ENCODE peak calls at places on chromosomes 2 and 18, in four cellular contexts. K, G, P and B are unnamed samples.

GRCh38 chr2:207239222-207239674 is 73.5 kb upstream of the KLF7 start:
- DNase-seq in P (peak; percentile 100), G (peak; percentile 53), K (peak; percentile 100), B (peak; percentile 100)

GRCh38 chr18:43031169-43031568 is 84.3 kb downstream of the RIT2 start:
- DNase-seq in K (no peak), P (no peak), G (no peak), B (no peak)

GRCh38 chr2:222982010-222982908 is 69.7 kb upstream of the KCNE4 start:
- DNase-seq in P (peak; percentile 89), K (peak; percentile 94), G (peak; percentile 54), B (peak; percentile 39)

GRCh38 chr2:236843061-236843460 is 242.6 kb upstream of the COPS8 start:
- DNase-seq in K (no peak), P (no peak), G (no peak), B (no peak)

GRCh38 chr2:69616755-69617154 is 26.8 kb downstream of the AAK1 start:
- DNase-seq in G (peak; percentile 39), K (no peak), P (no peak), B (no peak)

GRCh38 chr2:63539416-63540162 is 48.7 kb downstream of the WDPCP start:
- DNase-seq in G (no peak), K (no peak), P (no peak), B (no peak)

GRCh38 chr18:24811963-24812681 is 351.7 kb downstream of the HRH4 start:
- DNase-seq in P (no peak), G (no peak), K (no peak), B (no peak)

GRCh38 chr2:30255026-30255425 is 23.7 kb downstream of the LBH start:
- DNase-seq in G (no peak), P (no peak), K (no peak), B (no peak)

GRCh38 chr18:74506405-74507119 is 10.4 kb downstream of the CNDP2 start:
- DNase-seq in G (no peak), P (peak; percentile 36), K (peak; percentile 39), B (peak; percentile 72)

GRCh38 chr2:14511541-14511940 is 121.0 kb upstream of the LRATD1 start:
- DNase-seq in K (no peak), G (no peak), P (no peak), B (no peak)

GRCh38 chr18:44594779-44595467 is 85.8 kb upstream of the SETBP1 start:
- DNase-seq in G (peak; percentile 78), K (peak; percentile 76), P (peak; percentile 59), B (peak; percentile 64)

GRCh38 chr2:240935101-240935876 is 29.2 kb downstream of the CROCC2 start:
- DNase-seq in P (no peak), G (no peak), K (no peak), B (no peak)

GRCh38 chr18:21054252-21054821 is 57.3 kb downstream of the ROCK1 start:
- DNase-seq in K (no peak), G (no peak), P (no peak), B (no peak)

GRCh38 chr2:10278029-10278762 is 24.5 kb upstream of the HPCAL1 start:
- DNase-seq in K (peak; percentile 89), G (no peak), P (peak; percentile 42), B (no peak)

GRCh38 chr2:178692845-178693244 is 114.4 kb downstream of the TTN start:
- DNase-seq in P (no peak), K (no peak), G (no peak), B (no peak)

GRCh38 chr2:113203217-113203530 is 29.4 kb downstream of the PSD4 start:
- DNase-seq in P (peak; percentile 59), G (no peak), K (no peak), B (no peak)

GRCh38 chr2:17226941-17227340 is 291.3 kb downstream of the RAD51AP2 start:
- DNase-seq in K (no peak), G (no peak), P (no peak), B (no peak)

GRCh38 chr2:101152195-101153076 is 1.3 kb upstream of the TBC1D8 start:
- DNase-seq in K (peak; percentile 62), P (peak; percentile 8), G (peak; percentile 79), B (no peak)

GRCh38 chr18:54388203-54389142 is 30.8 kb downstream of the C18orf54 start:
- DNase-seq in G (peak; percentile 89), P (peak; percentile 85), K (peak; percentile 85), B (peak; percentile 74)

GRCh38 chr18:36493349-36494281 is 196.1 kb downstream of the FHOD3 start:
- DNase-seq in K (peak; percentile 68), P (peak; percentile 51), G (no peak), B (no peak)

GRCh38 chr2:168166902-168167510 is 80.4 kb downstream of the STK39 start:
- DNase-seq in P (peak; percentile 78), G (no peak), K (peak; percentile 27), B (no peak)

GRCh38 chr2:239551206-239551605 is 150.4 kb upstream of the HDAC4 start:
- DNase-seq in P (no peak), G (no peak), K (no peak), B (no peak)

GRCh38 chr2:47687856-47688255 is 95.1 kb upstream of the MSH6 start:
- DNase-seq in P (no peak), K (no peak), G (no peak), B (no peak)

GRCh38 chr2:170823800-170824153 is 7.1 kb downstream of the GAD1 start:
- DNase-seq in P (no peak), G (no peak), K (no peak), B (no peak)

GRCh38 chr18:2893056-2893455 is 46.2 kb downstream of the EMILIN2 start:
- DNase-seq in G (no peak), K (no peak), P (no peak), B (no peak)

GRCh38 chr18:60391571-60392226 is 19.1 kb upstream of the MC4R start:
- DNase-seq in G (no peak), K (peak; percentile 97), P (no peak), B (no peak)

GRCh38 chr2:37786854-37787253 is 115.4 kb upstream of the CDC42EP3 start:
- DNase-seq in K (no peak), G (no peak), P (no peak), B (no peak)

GRCh38 chr2:240397924-240398611 is 37.4 kb upstream of the GPC1 start:
- DNase-seq in G (no peak), P (peak; percentile 12), K (peak; percentile 63), B (no peak)

GRCh38 chr2:129484999-129485398 is 494.5 kb upstream of the RAB6C start:
- DNase-seq in G (no peak), K (no peak), P (no peak), B (no peak)

GRCh38 chr2:236562434-236562833 is 7.2 kb upstream of the ACKR3 start:
- DNase-seq in K (no peak), G (peak; percentile 26), P (peak; percentile 13), B (no peak)

GRCh38 chr2:224952942-224953657 is 89.2 kb downstream of the DOCK10 start:
- DNase-seq in K (no peak), P (no peak), G (no peak), B (no peak)

GRCh38 chr18:78779996-78780718 is 199.5 kb upstream of the SALL3 start:
- DNase-seq in K (no peak), P (no peak), G (no peak), B (no peak)

GRCh38 chr2:204272089-204272488 is 273.2 kb upstream of the PARD3B start:
- DNase-seq in P (no peak), G (no peak), K (no peak), B (no peak)

GRCh38 chr2:219596954-219597551 is 604 bp upstream of the STK11IP start:
- DNase-seq in P (peak; percentile 12), G (no peak), K (no peak), B (no peak)

GRCh38 chr2:67216881-67217280 is 180.3 kb upstream of the ETAA1 start:
- DNase-seq in P (no peak), K (no peak), G (no peak), B (no peak)
- H3K4me3 ChIP-seq in P (no peak overlapping the region), K (no peak overlapping the region), G (no peak overlapping the region), B (no peak overlapping the region)

DNA sequence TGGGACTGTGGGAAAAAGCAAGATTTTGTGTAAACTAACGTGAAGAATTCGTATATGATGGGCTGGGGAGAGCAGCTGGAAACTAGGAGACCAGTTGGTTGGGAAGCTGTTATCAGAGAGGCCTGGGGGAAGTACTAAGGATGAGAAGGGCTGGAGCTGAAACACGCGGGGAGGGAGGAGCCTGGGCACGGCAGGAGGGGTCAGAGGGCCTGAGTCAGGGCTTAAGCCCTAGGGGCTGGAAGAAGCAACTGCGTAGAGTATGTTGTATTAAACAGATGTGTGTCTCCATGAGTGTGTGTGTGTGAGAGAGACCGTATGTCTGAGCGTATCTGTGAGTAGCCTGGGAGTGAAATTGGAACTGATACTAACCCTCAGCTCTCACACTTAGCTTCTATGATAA is 8.4 kb downstream of the POMC start:
- DNase-seq in K (no peak), G (no peak), P (peak; percentile 18), B (no peak)
- TF ChIP-seq CTCF in K (no peak), G (no peak), P (no peak), B (no peak)

GRCh38 chr2:232979871-232980461 is 33.1 kb downstream of the NGEF start:
- DNase-seq in P (peak; percentile 77), G (no peak), K (peak; percentile 36), B (no peak)
- H3K4me3 ChIP-seq in P (no peak overlapping the region), G (no peak overlapping the region), K (no peak overlapping the region), B (no peak overlapping the region)

GRCh38 chr2:48779019-48779418 is 23.5 kb upstream of the LHCGR start:
- DNase-seq in P (no peak), G (no peak), K (no peak), B (no peak)

GRCh38 chr2:48771241-48772014 is 15.9 kb upstream of the LHCGR start:
- DNase-seq in G (no peak), P (no peak), K (no peak), B (no peak)

GRCh38 chr2:48768669-48769068 is 13.1 kb upstream of the LHCGR start:
- DNase-seq in P (no peak), K (no peak), G (no peak), B (no peak)

GRCh38 chr2:48774251-48774650 is 18.7 kb upstream of the LHCGR start:
- DNase-seq in G (no peak), K (no peak), P (no peak), B (no peak)
- TF ChIP-seq CTCF in G (no peak), K (no peak), P (no peak), B (no peak)

DNA sequence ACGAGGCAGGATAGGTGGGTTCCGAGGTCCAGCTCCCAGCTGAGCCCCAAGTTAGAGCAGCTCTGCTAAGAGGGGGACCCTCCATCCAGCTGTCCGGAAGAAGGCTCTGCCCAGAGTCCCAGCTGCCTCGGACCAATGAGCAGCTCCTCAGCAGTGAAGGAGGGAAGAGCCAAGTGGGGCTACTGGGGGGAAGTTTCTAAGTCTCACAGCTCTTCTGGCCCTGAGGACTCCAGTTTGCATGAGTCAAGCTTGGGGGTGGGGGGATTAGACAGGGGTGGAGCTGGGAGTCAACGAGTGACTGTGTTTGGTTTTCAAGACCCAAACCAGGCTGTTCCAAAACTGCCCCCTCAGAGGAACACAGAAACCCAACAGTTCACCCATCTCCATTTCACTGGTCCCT is 101.0 kb downstream of the TNS1 start:
- DNase-seq in G (no peak), P (peak; percentile 92), K (peak; percentile 76), B (no peak)
- H3K4me3 ChIP-seq in G (no peak overlapping the region), P (peak overlapping the region; percentile 20), K (no peak overlapping the region), B (no peak overlapping the region)

GRCh38 chr2:44897406-44897805 is 44.1 kb upstream of the SIX3 start:
- DNase-seq in K (no peak), G (no peak), P (no peak), B (no peak)
- TF ChIP-seq CTCF in K (peak; percentile 18), G (no peak), P (no peak), B (no peak)

GRCh38 chr2:196278491-196278911 is 107.1 kb upstream of the STK17B start:
- DNase-seq in P (peak; percentile 91), G (peak; percentile 88), K (peak; percentile 76), B (peak; percentile 22)
- H3K4me3 ChIP-seq in P (no peak overlapping the region), G (peak overlapping the region; percentile 5), K (peak overlapping the region; percentile 16), B (no peak overlapping the region)